ENCODE peak calls at places on chromosome 4, in four cellular contexts. L, Z, T and N are unnamed samples.

GRCh38 chr4:142222127-142222526 is 585.7 kb downstream of the IL15 start:
- DNase-seq in L (peak), Z (no peak), T (no peak), N (no peak)

GRCh38 chr4:60201052-60201673 is 999.0 kb upstream of the ADGRL3 start:
- DNase-seq in L (peak), Z (peak), T (no peak), N (no peak)

GRCh38 chr4:41241919-41242318 is 14.8 kb upstream of the UCHL1 start:
- DNase-seq in L (no peak), Z (peak), T (no peak), N (no peak)

GRCh38 chr4:163871078-163871477 is 376.6 kb downstream of the TMA16 start:
- DNase-seq in L (no peak), Z (no peak), T (no peak), N (no peak)

GRCh38 chr4:120870279-120870673 is 52.2 kb downstream of the PRDM5 start:
- DNase-seq in L (no peak), Z (no peak), T (no peak), N (no peak)

GRCh38 chr4:8653326-8654000 is 60.9 kb downstream of the CPZ start:
- DNase-seq in L (no peak), Z (no peak), T (peak), N (peak)

GRCh38 chr4:80710748-80711451 is 319.6 kb upstream of the BMP3 start:
- DNase-seq in L (no peak), Z (no peak), T (no peak), N (no peak)

GRCh38 chr4:155809835-155810234 is 51.0 kb downstream of the GUCY1B1 start:
- DNase-seq in L (peak), Z (peak), T (no peak), N (no peak)

GRCh38 chr4:160485071-160485687 is 1382.3 kb downstream of the RAPGEF2 start:
- DNase-seq in L (no peak), Z (no peak), T (no peak), N (no peak)

GRCh38 chr4:157005193-157005592 is 33.6 kb upstream of the PDGFC start:
- DNase-seq in L (no peak), Z (no peak), T (no peak), N (no peak)

GRCh38 chr4:13524504-13525243 is 19.6 kb downstream of the NKX3-2 start:
- DNase-seq in L (peak), Z (peak), T (no peak), N (no peak)

GRCh38 chr4:139176299-139177048 is 544 bp downstream of the ELF2 start:
- DNase-seq in L (peak), Z (peak), T (peak), N (peak)

GRCh38 chr4:170111546-170111945 is 21.8 kb upstream of the AADAT start:
- DNase-seq in L (no peak), Z (no peak), T (no peak), N (no peak)

GRCh38 chr4:123667991-123668390 is 271.4 kb downstream of the SPRY1 start:
- DNase-seq in L (no peak), Z (no peak), T (no peak), N (no peak)

GRCh38 chr4:65917486-65917885 is 247.2 kb upstream of the EPHA5 start:
- DNase-seq in L (peak), Z (peak), T (no peak), N (no peak)

GRCh38 chr4:65911720-65912119 is 241.4 kb upstream of the EPHA5 start:
- DNase-seq in L (no peak), Z (no peak), T (no peak), N (no peak)
- TF ChIP-seq CTCF in L (no peak), Z (no peak), T (no peak), N (no peak)

DNA sequence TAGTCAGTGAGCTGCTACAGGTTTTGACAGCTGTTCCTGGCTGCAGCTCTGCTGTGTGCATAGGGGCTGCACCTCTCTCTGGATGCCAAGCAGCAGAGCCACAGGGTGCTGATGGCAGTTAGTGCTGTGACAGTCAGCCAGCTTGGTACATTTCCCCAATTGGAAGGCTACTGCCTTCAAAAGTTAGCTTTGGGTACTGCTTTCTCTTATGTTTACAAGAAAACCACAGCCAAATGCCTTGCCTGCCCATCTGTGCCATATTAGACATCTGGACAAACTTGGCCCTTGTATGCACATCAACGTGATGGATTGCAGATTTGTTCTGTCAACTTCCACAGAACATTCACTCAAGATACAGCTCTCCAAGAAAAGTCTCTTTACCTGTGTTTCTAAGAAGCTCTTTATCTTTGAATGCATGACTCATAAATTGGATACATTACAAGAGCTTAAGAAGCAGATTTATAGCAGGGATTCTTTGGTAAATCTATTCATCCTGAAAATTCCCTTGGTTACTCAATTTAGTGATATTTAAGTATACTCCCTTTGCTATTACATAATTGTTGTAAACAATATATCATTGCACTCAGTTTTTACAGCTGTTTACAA is 623.7 kb downstream of the EPHA5 start:
- DNase-seq in L (peak), Z (no peak), T (no peak), N (no peak)
- TF ChIP-seq CTCF in L (no peak), Z (no peak), T (no peak), N (no peak)

DNA sequence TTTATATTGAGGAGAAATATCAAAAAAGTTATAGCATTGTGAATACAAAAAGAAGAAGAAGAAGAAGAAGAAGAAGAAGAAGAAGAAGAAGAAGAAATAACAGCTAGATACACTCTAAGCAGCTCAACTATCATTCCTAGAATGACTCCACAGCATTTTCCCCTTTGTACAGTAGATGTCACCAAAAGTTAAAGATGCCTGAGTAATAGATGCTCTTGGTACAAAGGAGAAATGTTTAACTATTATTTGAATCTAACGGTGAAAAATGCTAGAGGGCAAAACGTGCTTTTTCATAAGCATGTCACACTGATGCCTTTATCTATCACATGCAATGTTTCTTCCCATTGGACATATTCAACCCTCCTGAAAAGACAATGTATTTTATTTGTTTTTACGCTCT is 178.4 kb upstream of the GPRIN3 start:
- DNase-seq in L (peak), Z (peak), T (no peak), N (no peak)
- TF ChIP-seq CTCF in L (peak), Z (peak), T (no peak), N (peak)

GRCh38 chr4:184472540-184473264 is 1.6 kb downstream of the IRF2 start:
- DNase-seq in L (peak), Z (peak), T (peak), N (peak)
- TF ChIP-seq CTCF in L (no peak), Z (no peak), T (no peak), N (no peak)

GRCh38 chr4:26317766-26318165 is 3.0 kb upstream of the RBPJ start:
- DNase-seq in L (no peak), Z (no peak), T (no peak), N (no peak)
- TF ChIP-seq CTCF in L (no peak), Z (no peak), T (no peak), N (no peak)